ENCODE peak calls at places on chromosomes 4 and X, in five cellular contexts. J is H9, L is NCI-H1105, O is Right ventricle myocardium superior, U is omental fat pad. X is an unnamed sample.

GRCh38 chrX:115058276-115058675 is 40.9 kb upstream of the IL13RA2 start:
- DNase-seq in J (no peak), L (no peak), O (no peak), U (no peak), X (no peak)

GRCh38 chrX:20060961-20061868 is 55.5 kb downstream of the MAP7D2 start:
- DNase-seq in J (no peak), L (peak), O (no peak), U (no peak), X (no peak)

GRCh38 chr4:108160741-108161352 is 7.9 kb downstream of the LEF1 start:
- DNase-seq in J (no peak), L (no peak), O (no peak), U (no peak), X (no peak)

GRCh38 chr4:80486603-80487002 is 151.1 kb downstream of the CFAP299 start:
- DNase-seq in J (no peak), L (no peak), O (no peak), U (no peak), X (no peak)

GRCh38 chr4:825969-826330 is at the start of gene CPLX1:
- DNase-seq in J (no peak), L (peak), O (no peak), U (no peak), X (peak)

GRCh38 chr4:40984051-40984450 is 230.3 kb downstream of the APBB2 start:
- DNase-seq in J (no peak), L (no peak), O (no peak), U (no peak), X (no peak)

GRCh38 chr4:54581807-54582206 is 76.0 kb upstream of the KIT start:
- DNase-seq in J (no peak), L (no peak), O (no peak), U (no peak), X (no peak)

GRCh38 chrX:120452131-120452530 is 17.0 kb downstream of the LAMP2 start:
- DNase-seq in J (peak), L (no peak), O (no peak), U (no peak), X (no peak)

GRCh38 chr4:113223001-113223400 is 173.5 kb downstream of the ANK2 start:
- DNase-seq in J (no peak), L (no peak), O (no peak), U (no peak), X (no peak)

GRCh38 chr4:25702848-25703247 is 47.2 kb downstream of the SLC34A2 start:
- DNase-seq in J (no peak), L (no peak), O (peak), U (no peak), X (no peak)

GRCh38 chr4:150818661-150819060 is 196.4 kb downstream of the LRBA start:
- DNase-seq in J (no peak), L (no peak), O (no peak), U (no peak), X (no peak)

GRCh38 chr4:140754918-140755810 is 1.0 kb downstream of the TBC1D9 start:
- DNase-seq in J (no peak), L (no peak), O (no peak), U (no peak), X (no peak)

GRCh38 chrX:16778545-16778944 is 7.7 kb upstream of the TXLNG start:
- DNase-seq in J (no peak), L (no peak), O (no peak), U (no peak), X (no peak)

GRCh38 chr4:6042293-6043063 is 24.2 kb upstream of the C4orf50 start:
- DNase-seq in J (no peak), L (no peak), O (no peak), U (no peak), X (no peak)

GRCh38 chrX:41334866-41335589 is 1.1 kb downstream of the DDX3X start:
- DNase-seq in J (peak), L (no peak), O (peak), U (no peak), X (no peak)

GRCh38 chr4:15078682-15079642 is 76.7 kb downstream of the CPEB2 start:
- DNase-seq in J (no peak), L (no peak), O (no peak), U (no peak), X (no peak)

GRCh38 chr4:38367642-38368189 is 296.3 kb upstream of the KLF3 start:
- DNase-seq in J (no peak), L (no peak), O (no peak), U (no peak), X (no peak)

GRCh38 chr4:7540654-7541413 is 106.1 kb upstream of the PSAPL1 start:
- DNase-seq in J (no peak), L (no peak), O (no peak), U (no peak), X (no peak)